ENCODE peak calls at places on chromosomes 3 and 15, in nine cellular contexts. F is stomach; B is heart right ventricle; X is body of pancreas; L is endodermal cell; D is psoas muscle; K is BE2C; C is H1; Y is CD8-positive, alpha-beta memory T cell. T is an unnamed sample. For H3K9me3, the result is how much of the 10 kb centered on the place peaks cover.

GRCh38 chr3:44136421-44136820 is 105.3 kb upstream of the TOPAZ1 start:
- DNase-seq in F (no peak), B (no peak), X (no peak), L (peak), D (no peak), K (no peak), C (no peak), Y (no peak), T (no peak)

GRCh38 chr3:39804951-39805350 is 4.5 kb upstream of the MYRIP start:
- DNase-seq in F (no peak), B (no peak), X (no peak), L (no peak), D (no peak), K (no peak), C (no peak), Y (no peak), T (no peak)

GRCh38 chr3:30102372-30102771 is 504.0 kb upstream of the TGFBR2 start:
- DNase-seq in F (no peak), B (no peak), X (no peak), L (no peak), D (no peak), K (no peak), C (no peak), Y (no peak), T (no peak)

GRCh38 chr15:80152896-80153876 is at the start of gene FAH:
- DNase-seq in F (no peak), B (peak), X (peak), L (peak), D (peak), K (no peak), C (no peak), Y (peak), T (peak)

GRCh38 chr3:193830791-193831191 is 237.8 kb downstream of the OPA1 start:
- DNase-seq in F (no peak), B (no peak), X (no peak), L (no peak), D (no peak), K (no peak), C (no peak), Y (no peak), T (no peak)

GRCh38 chr3:39101022-39101689 is 6.3 kb downstream of the GORASP1 start:
- DNase-seq in F (peak), B (no peak), X (peak), L (peak), D (no peak), K (peak), C (no peak), Y (no peak), T (no peak)

GRCh38 chr15:45642203-45642932 is 7.5 kb downstream of the SQOR start:
- DNase-seq in F (no peak), B (no peak), X (no peak), L (no peak), D (peak), K (no peak), C (no peak), Y (no peak), T (no peak)

GRCh38 chr3:123310741-123311140 is 109.0 kb downstream of the SEC22A start:
- DNase-seq in F (no peak), B (no peak), X (no peak), L (no peak), D (no peak), K (no peak), C (no peak), Y (no peak), T (no peak)

GRCh38 chr15:47746516-47746915 is 29.2 kb downstream of the SEMA6D start:
- DNase-seq in F (no peak), B (no peak), X (no peak), L (no peak), D (no peak), K (no peak), C (no peak), Y (no peak), T (no peak)

GRCh38 chr3:14834121-14834520 is 15.4 kb downstream of the FGD5 start:
- DNase-seq in F (no peak), B (no peak), X (no peak), L (no peak), D (no peak), K (no peak), C (no peak), Y (no peak), T (no peak)

GRCh38 chr15:57272770-57273357 is 103.4 kb upstream of the CGNL1 start:
- DNase-seq in F (no peak), B (no peak), X (no peak), L (no peak), D (no peak), K (no peak), C (no peak), Y (no peak), T (no peak)

GRCh38 chr15:57196865-57197264 is 179.4 kb upstream of the CGNL1 start:
- DNase-seq in F (no peak), B (no peak), X (no peak), L (no peak), D (no peak), K (no peak), C (no peak), Y (no peak), T (no peak)

GRCh38 chr15:51736069-51736468 is 1.4 kb downstream of the LYSMD2 start:
- DNase-seq in F (no peak), B (no peak), X (no peak), L (no peak), D (no peak), K (peak), C (no peak), Y (no peak), T (no peak)

GRCh38 chr3:170054204-170054603 is 16.4 kb downstream of the GPR160 start:
- DNase-seq in F (no peak), B (no peak), X (no peak), L (no peak), D (no peak), K (no peak), C (no peak), Y (no peak), T (peak)

GRCh38 chr3:28982906-28983305 is 298.0 kb upstream of the RBMS3 start:
- DNase-seq in F (no peak), B (no peak), X (no peak), L (no peak), D (no peak), K (no peak), C (no peak), Y (no peak), T (no peak)

GRCh38 chr3:118101891-118102290 is 932.8 kb downstream of the IGSF11 start:
- DNase-seq in F (no peak), B (no peak), X (no peak), L (no peak), D (no peak), K (no peak), C (no peak), Y (no peak), T (no peak)

GRCh38 chr3:66280304-66280703 is 59.5 kb downstream of the SLC25A26 start:
- DNase-seq in F (no peak), B (no peak), X (no peak), L (no peak), D (no peak), K (no peak), C (no peak), Y (no peak), T (no peak)

GRCh38 chr3:66997560-66998074 is 490 bp upstream of the KBTBD8 start:
- DNase-seq in F (no peak), B (peak), X (peak), L (no peak), D (peak), K (no peak), C (no peak), Y (peak), T (no peak)

GRCh38 chr3:135982922-135983581 is 17.5 kb downstream of the PPP2R3A start:
- DNase-seq in F (no peak), B (no peak), X (no peak), L (no peak), D (no peak), K (no peak), C (no peak), Y (no peak), T (no peak)

GRCh38 chr3:188212308-188212969 is 58.5 kb downstream of the LPP start:
- DNase-seq in F (no peak), B (no peak), X (no peak), L (peak), D (no peak), K (no peak), C (peak), Y (no peak), T (no peak)

GRCh38 chr3:31721709-31722108 is 189.0 kb downstream of the STT3B start:
- DNase-seq in F (no peak), B (no peak), X (no peak), L (no peak), D (no peak), K (no peak), C (no peak), Y (no peak), T (no peak)

GRCh38 chr15:50884583-50884982 is 23.9 kb upstream of the AP4E1 start:
- DNase-seq in F (no peak), B (no peak), X (no peak), L (no peak), D (no peak), K (no peak), C (no peak), Y (no peak), T (no peak)

GRCh38 chr3:190197346-190197763 is 76.7 kb upstream of the P3H2 start:
- DNase-seq in F (no peak), B (no peak), X (no peak), L (peak), D (no peak), K (no peak), C (no peak), Y (no peak), T (no peak)

GRCh38 chr3:115915061-115915460 is 291.8 kb downstream of the GAP43 start:
- DNase-seq in F (no peak), B (no peak), X (no peak), L (no peak), D (no peak), K (no peak), C (no peak), Y (no peak), T (no peak)

GRCh38 chr15:68700395-68701123 is 120.1 kb downstream of the ANP32A start:
- DNase-seq in F (no peak), B (peak), X (no peak), L (peak), D (peak), K (peak), C (peak), Y (no peak), T (no peak)

GRCh38 chr15:40340740-40341400 is at the start of gene CCDC9B:
- DNase-seq in F (peak), B (peak), X (peak), L (no peak), D (peak), K (peak), C (no peak), Y (no peak), T (peak)

GRCh38 chr15:50210462-50211264 is 28.7 kb downstream of the SLC27A2 start:
- DNase-seq in F (peak), B (no peak), X (no peak), L (peak), D (no peak), K (no peak), C (no peak), Y (no peak), T (no peak)

GRCh38 chr15:71329041-71329440 is 213.8 kb downstream of the THSD4 start:
- DNase-seq in F (no peak), B (peak), X (peak), L (no peak), D (no peak), K (no peak), C (no peak), Y (no peak), T (no peak)

GRCh38 chr15:74725241-74725774 is at the start of gene CYP1A1:
- DNase-seq in F (peak), B (no peak), X (peak), L (peak), D (no peak), K (no peak), C (no peak), Y (no peak), T (peak)

GRCh38 chr3:156797368-156797767 is 28.8 kb upstream of the LEKR1 start:
- DNase-seq in F (no peak), B (no peak), X (no peak), L (no peak), D (no peak), K (no peak), C (no peak), Y (no peak), T (no peak)

GRCh38 chr3:17195192-17195611 is 310.4 kb downstream of the PLCL2 start:
- DNase-seq in F (no peak), B (no peak), X (peak), L (peak), D (no peak), K (no peak), C (no peak), Y (no peak), T (no peak)

GRCh38 chr3:155963557-155963956 is 93.1 kb downstream of the GMPS start:
- DNase-seq in F (no peak), B (no peak), X (no peak), L (no peak), D (no peak), K (no peak), C (no peak), Y (no peak), T (no peak)

GRCh38 chr3:139677341-139678155 is at the start of gene NMNAT3:
- DNase-seq in F (peak), B (peak), X (peak), L (peak), D (peak), K (peak), C (peak), Y (peak), T (peak)

GRCh38 chr15:73981761-73982222 is 10.3 kb downstream of the STOML1 start:
- DNase-seq in F (no peak), B (no peak), X (no peak), L (no peak), D (no peak), K (no peak), C (no peak), Y (no peak), T (no peak)

GRCh38 chr3:46660543-46661523 is 32.6 kb downstream of the ALS2CL start:
- DNase-seq in F (peak), B (peak), X (no peak), L (peak), D (no peak), K (peak), C (no peak), Y (no peak), T (no peak)

GRCh38 chr3:98151241-98151640 is 4.0 kb downstream of the OR5H14 start:
- DNase-seq in F (no peak), B (no peak), X (no peak), L (no peak), D (no peak), K (no peak), C (no peak), Y (no peak), T (no peak)

GRCh38 chr15:34737379-34737928 is 17.3 kb downstream of the GJD2 start:
- DNase-seq in F (no peak), B (peak), X (peak), L (no peak), D (no peak), K (no peak), C (no peak), Y (no peak), T (no peak)

DNA sequence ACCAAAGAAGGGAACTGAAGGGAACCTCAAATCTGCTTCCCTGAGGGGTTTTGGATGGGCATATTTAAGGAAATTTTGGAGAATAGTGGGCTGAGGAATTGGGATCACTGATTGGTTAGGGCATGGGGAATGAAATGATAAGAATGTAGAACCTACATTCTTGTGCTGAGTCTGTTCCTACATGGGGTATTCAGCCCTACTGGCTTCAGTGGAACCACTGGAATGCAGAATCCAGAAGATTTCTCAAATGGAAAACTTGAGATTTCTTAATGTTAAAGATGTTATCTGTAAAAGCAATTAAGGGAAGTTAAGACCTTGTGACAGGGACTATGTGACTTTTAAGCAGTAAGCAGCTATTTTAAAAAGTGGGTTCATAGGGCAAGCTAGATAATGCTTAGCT is 1062.4 kb downstream of the AGBL1 start:
- DNase-seq in F (no peak), B (no peak), X (no peak), L (no peak), D (no peak), K (no peak), C (no peak), Y (no peak), T (no peak)
- H3K9me3 ChIP-seq in F (under half), B (under half), X (under half), L (under half), D (under half), K (under half), C (under half), Y (under half), T (under half)

DNA sequence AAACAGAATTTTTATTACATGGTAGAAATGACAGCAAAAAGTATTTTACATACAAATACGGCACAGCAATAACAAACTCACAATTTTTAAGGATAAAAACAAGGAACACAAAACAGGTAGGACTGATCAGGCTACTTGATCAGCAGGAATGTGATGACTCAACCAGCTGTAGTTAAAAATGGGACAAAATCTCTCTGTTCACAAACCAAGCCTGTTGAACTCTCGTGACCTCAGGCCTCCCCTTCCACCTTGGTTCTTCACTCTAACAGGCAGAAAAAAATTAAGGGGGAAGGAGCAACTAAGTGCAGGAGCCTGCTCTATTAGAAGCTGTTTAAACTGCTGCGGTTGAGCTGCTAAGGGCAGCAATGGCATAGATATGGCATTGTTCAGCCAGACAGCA is 18.7 kb downstream of the FBXL22 start:
- DNase-seq in F (no peak), B (no peak), X (no peak), L (peak), D (no peak), K (no peak), C (no peak), Y (no peak), T (no peak)
- H3K9me3 ChIP-seq in F (under half), B (under half), X (under half), L (under half), D (under half), K (under half), C (under half), Y (under half), T (under half)

GRCh38 chr3:5143459-5143858 is 21.4 kb downstream of the ARL8B start:
- DNase-seq in F (no peak), B (no peak), X (no peak), L (no peak), D (no peak), K (no peak), C (no peak), Y (no peak), T (no peak)
- H3K9me3 ChIP-seq in F (under half), B (under half), X (under half), L (half or more), D (under half), K (under half), C (under half), Y (under half), T (under half)

GRCh38 chr15:95346856-95347255 is 983.6 kb upstream of the NR2F2 start:
- DNase-seq in F (no peak), B (no peak), X (no peak), L (no peak), D (no peak), K (no peak), C (no peak), Y (no peak), T (no peak)

GRCh38 chr15:95345867-95346266 is 984.6 kb upstream of the NR2F2 start:
- DNase-seq in F (no peak), B (no peak), X (no peak), L (no peak), D (no peak), K (no peak), C (no peak), Y (no peak), T (no peak)

GRCh38 chr15:95341686-95342085 is 988.8 kb upstream of the NR2F2 start:
- DNase-seq in F (no peak), B (no peak), X (no peak), L (no peak), D (no peak), K (no peak), C (no peak), Y (no peak), T (no peak)
- H3K9me3 ChIP-seq in F (under half), B (under half), X (under half), L (under half), D (under half), K (under half), C (under half), Y (under half), T (under half)

GRCh38 chr3:96776818-96777217 is 37.6 kb upstream of the EPHA6 start:
- DNase-seq in F (no peak), B (no peak), X (no peak), L (no peak), D (no peak), K (no peak), C (no peak), Y (no peak), T (no peak)
- H3K9me3 ChIP-seq in F (under half), B (under half), X (under half), L (under half), D (under half), K (under half), C (under half), Y (under half), T (under half)

GRCh38 chr3:1692428-1692827 is 406.2 kb upstream of the CNTN4 start:
- DNase-seq in F (no peak), B (no peak), X (no peak), L (no peak), D (no peak), K (no peak), C (no peak), Y (no peak), T (no peak)

GRCh38 chr3:1696654-1697275 is 401.9 kb upstream of the CNTN4 start:
- DNase-seq in F (no peak), B (no peak), X (no peak), L (no peak), D (no peak), K (no peak), C (no peak), Y (no peak), T (no peak)

GRCh38 chr3:1693145-1693544 is 405.5 kb upstream of the CNTN4 start:
- DNase-seq in F (no peak), B (no peak), X (no peak), L (no peak), D (no peak), K (peak), C (no peak), Y (no peak), T (no peak)
- H3K9me3 ChIP-seq in F (under half), B (under half), X (under half), L (under half), D (under half), K (under half), C (under half), Y (under half), T (under half)

GRCh38 chr3:18703798-18704197 is 278.7 kb upstream of the SATB1 start:
- DNase-seq in F (no peak), B (no peak), X (no peak), L (no peak), D (no peak), K (no peak), C (no peak), Y (no peak), T (no peak)
- H3K9me3 ChIP-seq in F (under half), B (under half), X (under half), L (under half), D (under half), K (under half), C (under half), Y (under half), T (under half)

GRCh38 chr15:25068696-25069095 is 113.9 kb downstream of the SNRPN start:
- DNase-seq in F (no peak), B (no peak), X (no peak), L (no peak), D (no peak), K (no peak), C (no peak), Y (no peak), T (no peak)
- H3K9me3 ChIP-seq in F (half or more), B (half or more), X (under half), L (half or more), D (half or more), K (under half), C (half or more), Y (half or more), T (under half)

GRCh38 chr15:25236861-25237155 is 202.0 kb downstream of the UBE3A start:
- DNase-seq in F (no peak), B (no peak), X (no peak), L (no peak), D (peak), K (no peak), C (no peak), Y (no peak), T (no peak)
- H3K9me3 ChIP-seq in F (half or more), B (half or more), X (under half), L (under half), D (under half), K (under half), C (half or more), Y (under half), T (under half)